ENCODE peak calls at places on chromosomes 12 and 14, in seven cellular contexts. Q is naive thymus-derived CD8-positive, alpha-beta T cell; N is NT2/D1; T is activated CD8-positive, alpha-beta T cell treated with anti-CD3 and anti-CD28 coated beads for 36 hours; W is ELF-1; U is NCI-H1092 treated with DMSO at 0.1 percent for 48 hours; P is fibroblast of pulmonary artery. M is an unnamed sample.

GRCh38 chr12:93766802-93767523 is 89.8 kb downstream of the CRADD start:
- DNase-seq in Q (no peak), N (no peak), T (peak), W (no peak), U (peak), P (peak), M (peak)

GRCh38 chr12:64744422-64745258 is 14.6 kb downstream of the GNS start:
- DNase-seq in Q (no peak), N (no peak), T (no peak), W (no peak), U (no peak), P (peak), M (no peak)

GRCh38 chr12:52927964-52928363 is 21.0 kb upstream of the KRT18 start:
- DNase-seq in Q (no peak), N (no peak), T (no peak), W (peak), U (no peak), P (no peak), M (no peak)

GRCh38 chr14:101132051-101132541 is 228.6 kb upstream of the RTL1 start:
- DNase-seq in Q (no peak), N (no peak), T (no peak), W (no peak), U (no peak), P (no peak), M (no peak)

GRCh38 chr12:105705765-105706164 is 375.3 kb downstream of the C12orf75 start:
- DNase-seq in Q (no peak), N (peak), T (peak), W (peak), U (peak), P (peak), M (peak)

GRCh38 chr12:117120787-117121186 is 21.6 kb upstream of the TESC start:
- DNase-seq in Q (no peak), N (no peak), T (no peak), W (no peak), U (peak), P (no peak), M (no peak)

GRCh38 chr12:44618960-44619359 is 257.2 kb downstream of the NELL2 start:
- DNase-seq in Q (no peak), N (no peak), T (no peak), W (peak), U (peak), P (no peak), M (no peak)

GRCh38 chr12:77167801-77168200 is 102.4 kb upstream of the E2F7 start:
- DNase-seq in Q (no peak), N (no peak), T (no peak), W (no peak), U (no peak), P (no peak), M (no peak)

GRCh38 chr12:58285551-58285950 is 344.2 kb downstream of the ATP23 start:
- DNase-seq in Q (no peak), N (peak), T (no peak), W (peak), U (no peak), P (no peak), M (no peak)

GRCh38 chr12:4307593-4308333 is 13.2 kb upstream of the TIGAR start:
- DNase-seq in Q (no peak), N (peak), T (no peak), W (peak), U (peak), P (peak), M (peak)

GRCh38 chr14:35399083-35399807 is 5.3 kb downstream of the NFKBIA start:
- DNase-seq in Q (no peak), N (no peak), T (no peak), W (no peak), U (no peak), P (peak), M (peak)

GRCh38 chr12:40911676-40912075 is 219.4 kb downstream of the CNTN1 start:
- DNase-seq in Q (no peak), N (no peak), T (no peak), W (no peak), U (no peak), P (no peak), M (no peak)

GRCh38 chr14:93686313-93686712 is 102.0 kb downstream of the PRIMA1 start:
- DNase-seq in Q (no peak), N (no peak), T (no peak), W (no peak), U (no peak), P (no peak), M (no peak)

GRCh38 chr14:89384023-89384422 is 33.0 kb downstream of the FOXN3 start:
- DNase-seq in Q (no peak), N (no peak), T (no peak), W (no peak), U (no peak), P (no peak), M (peak)

GRCh38 chr14:61476105-61476736 is 154.8 kb downstream of the PRKCH start:
- DNase-seq in Q (no peak), N (no peak), T (no peak), W (no peak), U (no peak), P (no peak), M (peak)

GRCh38 chr14:54106802-54107377 is 150.3 kb upstream of the BMP4 start:
- DNase-seq in Q (no peak), N (no peak), T (no peak), W (peak), U (no peak), P (peak), M (no peak)

GRCh38 chr12:105736498-105736897 is 402.3 kb downstream of the NUAK1 start:
- DNase-seq in Q (no peak), N (no peak), T (no peak), W (peak), U (no peak), P (no peak), M (no peak)

GRCh38 chr12:110079477-110080400 is 31.4 kb upstream of the C12orf76 start:
- DNase-seq in Q (peak), N (no peak), T (peak), W (no peak), U (no peak), P (peak), M (peak)

GRCh38 chr12:70664463-70664862 is 27.2 kb upstream of the PTPRB start:
- DNase-seq in Q (no peak), N (no peak), T (no peak), W (peak), U (peak), P (peak), M (no peak)

GRCh38 chr14:76277586-76278130 is 98.3 kb upstream of the ESRRB start:
- DNase-seq in Q (no peak), N (no peak), T (no peak), W (no peak), U (no peak), P (no peak), M (no peak)

GRCh38 chr12:124681779-124682391 is 114.5 kb upstream of the NCOR2 start:
- DNase-seq in Q (no peak), N (no peak), T (no peak), W (peak), U (no peak), P (peak), M (no peak)

GRCh38 chr12:7935464-7935772 is 569 bp downstream of the SLC2A3 start:
- DNase-seq in Q (no peak), N (no peak), T (no peak), W (no peak), U (no peak), P (peak), M (peak)

GRCh38 chr14:29645117-29645516 is 282.5 kb downstream of the PRKD1 start:
- DNase-seq in Q (no peak), N (no peak), T (no peak), W (no peak), U (no peak), P (no peak), M (no peak)

GRCh38 chr12:89821901-89822300 is 113.3 kb upstream of the ATP2B1 start:
- DNase-seq in Q (no peak), N (no peak), T (no peak), W (no peak), U (no peak), P (no peak), M (peak)

GRCh38 chr14:87756661-87757060 is 236.3 kb downstream of the GALC start:
- DNase-seq in Q (no peak), N (no peak), T (no peak), W (no peak), U (no peak), P (no peak), M (no peak)

GRCh38 chr14:74238974-74239847 is at the start of gene VSX2:
- DNase-seq in Q (no peak), N (no peak), T (no peak), W (peak), U (no peak), P (no peak), M (no peak)

GRCh38 chr12:125889742-125890141 is 824.5 kb downstream of the AACS start:
- DNase-seq in Q (no peak), N (no peak), T (no peak), W (no peak), U (no peak), P (no peak), M (no peak)

GRCh38 chr12:22014783-22015144 is 31.3 kb upstream of the CMAS start:
- DNase-seq in Q (no peak), N (no peak), T (no peak), W (no peak), U (no peak), P (peak), M (no peak)

GRCh38 chr12:92242917-92243316 is 97.3 kb upstream of the BTG1 start:
- DNase-seq in Q (no peak), N (no peak), T (no peak), W (no peak), U (no peak), P (peak), M (no peak)

GRCh38 chr14:28609228-28609828 is 157.3 kb upstream of the FOXG1 start:
- DNase-seq in Q (no peak), N (peak), T (peak), W (peak), U (peak), P (peak), M (peak)

GRCh38 chr14:91997492-91997891 is 42.4 kb downstream of the TRIP11 start:
- DNase-seq in Q (no peak), N (no peak), T (no peak), W (no peak), U (no peak), P (no peak), M (no peak)

GRCh38 chr12:70243510-70244331 is 488 bp downstream of the CNOT2 start:
- DNase-seq in Q (peak), N (peak), T (peak), W (peak), U (peak), P (peak), M (peak)